ENCODE peak calls at places on chromosomes 2 and 18, in four cellular contexts. H is activated CD8-positive, alpha-beta memory T cell treated with anti-CD3 and anti-CD28 coated beads for 1 hour; O is T-helper 1 cell; P is A549. N is an unnamed sample.
A peak's percentile ranks its signal among the peaks of the same experiment; 100 is the strongest.

GRCh38 chr2:168635065-168635577 is 167.3 kb upstream of the NOSTRIN start:
- DNase-seq in H (no peak), O (no peak), P (no peak), N (no peak)

GRCh38 chr2:200383380-200384110 is 77.1 kb downstream of the SPATS2L start:
- DNase-seq in H (no peak), O (no peak), P (no peak), N (no peak)

GRCh38 chr2:42298996-42299754 is 61.8 kb downstream of the COX7A2L start:
- DNase-seq in H (no peak), O (no peak), P (no peak), N (no peak)

GRCh38 chr2:126784636-126785035 is 114.1 kb upstream of the TEX51 start:
- DNase-seq in H (no peak), O (no peak), P (no peak), N (no peak)

GRCh38 chr2:28951910-28952805 is 28.9 kb upstream of the TOGARAM2 start:
- DNase-seq in H (no peak), O (no peak), P (peak; percentile 73), N (peak; percentile 76)

GRCh38 chr2:16613475-16613874 is 52.2 kb downstream of the CYRIA start:
- DNase-seq in H (no peak), O (no peak), P (peak; percentile 30), N (no peak)

GRCh38 chr18:74242451-74243096 is 49.2 kb downstream of the CYB5A start:
- DNase-seq in H (no peak), O (no peak), P (no peak), N (peak; percentile 84)

GRCh38 chr2:19355931-19356544 is 2.4 kb downstream of the OSR1 start:
- DNase-seq in H (no peak), O (no peak), P (no peak), N (no peak)

GRCh38 chr2:160630801-160631590 is 137.4 kb upstream of the RBMS1 start:
- DNase-seq in H (no peak), O (no peak), P (no peak), N (no peak)

GRCh38 chr18:64474751-64475150 is 325.9 kb upstream of the LINC00305 start:
- DNase-seq in H (no peak), O (no peak), P (no peak), N (no peak)

GRCh38 chr2:23843051-23843976 is 83.6 kb downstream of the ATAD2B start:
- DNase-seq in H (no peak), O (no peak), P (no peak), N (no peak)

GRCh38 chr2:197273485-197273884 is 37.1 kb downstream of the ANKRD44 start:
- DNase-seq in H (no peak), O (no peak), P (no peak), N (no peak)

GRCh38 chr2:70304501-70304900 is 2.6 kb upstream of the FAM136A start:
- DNase-seq in H (no peak), O (no peak), P (no peak), N (no peak)

GRCh38 chr2:135585586-135585985 is 54.3 kb downstream of the R3HDM1 start:
- DNase-seq in H (no peak), O (no peak), P (peak; percentile 18), N (no peak)

GRCh38 chr2:79083846-79084376 is 3.9 kb downstream of the REG1B start:
- DNase-seq in H (no peak), O (no peak), P (no peak), N (no peak)

GRCh38 chr2:170771049-170771937 is 1.1 kb downstream of the ERICH2 start:
- DNase-seq in H (no peak), O (no peak), P (peak; percentile 35), N (no peak)

GRCh38 chr18:51196116-51196810 is 1.2 kb downstream of the MEX3C start:
- DNase-seq in H (no peak), O (peak; percentile 28), P (no peak), N (no peak)

GRCh38 chr18:80068571-80069272 is 34.5 kb downstream of the RBFA start:
- DNase-seq in H (no peak), O (no peak), P (no peak), N (no peak)

GRCh38 chr2:70190086-70190412 is 770 bp downstream of the C2orf42 start:
- DNase-seq in H (peak; percentile 8), O (no peak), P (no peak), N (no peak)

GRCh38 chr18:7000484-7001096 is 117.0 kb downstream of the LAMA1 start:
- DNase-seq in H (no peak), O (no peak), P (no peak), N (no peak)

GRCh38 chr2:23127465-23127864 is 257.5 kb upstream of the KLHL29 start:
- DNase-seq in H (no peak), O (no peak), P (no peak), N (no peak)

GRCh38 chr18:79570266-79571201 is 109.1 kb upstream of the CTDP1 start:
- DNase-seq in H (no peak), O (no peak), P (no peak), N (no peak)

GRCh38 chr2:196821195-196821594 is 12.0 kb upstream of the C2orf66 start:
- DNase-seq in H (no peak), O (no peak), P (no peak), N (no peak)

GRCh38 chr2:61966087-61966727 is 60.7 kb downstream of the COMMD1 start:
- DNase-seq in H (no peak), O (no peak), P (no peak), N (no peak)

GRCh38 chr2:151091583-151091982 is 170.1 kb downstream of the RBM43 start:
- DNase-seq in H (no peak), O (no peak), P (no peak), N (no peak)

GRCh38 chr2:207662203-207662602 is 37.0 kb upstream of the METTL21A start:
- DNase-seq in H (no peak), O (no peak), P (no peak), N (no peak)

GRCh38 chr18:44672506-44672905 is 8.2 kb upstream of the SETBP1 start:
- DNase-seq in H (no peak), O (no peak), P (no peak), N (no peak)

GRCh38 chr2:186199029-186199428 is 287.0 kb upstream of the ZC3H15 start:
- DNase-seq in H (no peak), O (no peak), P (no peak), N (no peak)

GRCh38 chr2:128372621-128373341 is 54.1 kb upstream of the HS6ST1 start:
- DNase-seq in H (no peak), O (no peak), P (no peak), N (no peak)

GRCh38 chr2:155842103-155842502 is 490.4 kb downstream of the NR4A2 start:
- DNase-seq in H (no peak), O (no peak), P (no peak), N (no peak)

GRCh38 chr2:96100893-96101304 is 15.5 kb downstream of the ADRA2B start:
- DNase-seq in H (no peak), O (no peak), P (no peak), N (no peak)

N was measured in GF-D8.